ENCODE peak calls at places on chromosomes 2 and 18, in four cellular contexts. E, W, O and Y are unnamed samples.

GRCh38 chr2:23498941-23499340 is 114.0 kb downstream of the KLHL29 start:
- DNase-seq in E (no peak), W (peak), O (peak), Y (no peak)

GRCh38 chr2:44817673-44818335 is 123.7 kb upstream of the SIX3 start:
- DNase-seq in E (no peak), W (no peak), O (no peak), Y (no peak)

GRCh38 chr18:2918761-2919550 is 72.2 kb downstream of the EMILIN2 start:
- DNase-seq in E (no peak), W (no peak), O (no peak), Y (no peak)

GRCh38 chr18:61785588-61785987 is 107.2 kb downstream of the RNF152 start:
- DNase-seq in E (no peak), W (no peak), O (peak), Y (no peak)

GRCh38 chr2:48247171-48247570 is 282.8 kb upstream of the STON1 start:
- DNase-seq in E (no peak), W (peak), O (peak), Y (no peak)

GRCh38 chr2:20346565-20347127 is 4.0 kb downstream of the PUM2 start:
- DNase-seq in E (no peak), W (no peak), O (no peak), Y (no peak)

GRCh38 chr18:8341481-8342230 is 267.6 kb upstream of the RAB12 start:
- DNase-seq in E (no peak), W (peak), O (peak), Y (peak)

GRCh38 chr2:217980036-217980435 is 22.8 kb downstream of the TNS1 start:
- DNase-seq in E (no peak), W (peak), O (peak), Y (no peak)

GRCh38 chr2:150267651-150268415 is 219.6 kb downstream of the RND3 start:
- DNase-seq in E (no peak), W (no peak), O (no peak), Y (peak)

GRCh38 chr2:221994926-221995325 is 303.9 kb downstream of the PAX3 start:
- DNase-seq in E (no peak), W (no peak), O (no peak), Y (no peak)

GRCh38 chr2:71605173-71605641 is 151.8 kb downstream of the DYSF start:
- DNase-seq in E (peak), W (no peak), O (no peak), Y (no peak)

GRCh38 chr2:148796735-148797512 is 78.1 kb upstream of the KIF5C start:
- DNase-seq in E (no peak), W (no peak), O (no peak), Y (no peak)

GRCh38 chr2:98091738-98092137 is 4.8 kb downstream of the VWA3B start:
- DNase-seq in E (peak), W (no peak), O (no peak), Y (no peak)

GRCh38 chr18:33156906-33157470 is 283.5 kb downstream of the CCDC178 start:
- DNase-seq in E (no peak), W (no peak), O (no peak), Y (no peak)

GRCh38 chr2:129748653-129749052 is 230.8 kb upstream of the RAB6C start:
- DNase-seq in E (no peak), W (no peak), O (no peak), Y (peak)

GRCh38 chr2:13227543-13227942 is 510.8 kb downstream of the TRIB2 start:
- DNase-seq in E (no peak), W (no peak), O (no peak), Y (no peak)

GRCh38 chr18:69626643-69627242 is 226.1 kb downstream of the DOK6 start:
- DNase-seq in E (no peak), W (no peak), O (peak), Y (no peak)

GRCh38 chr2:159138642-159139182 is 147.8 kb downstream of the WDSUB1 start:
- DNase-seq in E (no peak), W (no peak), O (peak), Y (no peak)

GRCh38 chr18:58640891-58641610 is 12.2 kb upstream of the ALPK2 start:
- DNase-seq in E (no peak), W (no peak), O (no peak), Y (no peak)

GRCh38 chr2:232888839-232889529 is 18.9 kb downstream of the SNORC start:
- DNase-seq in E (peak), W (no peak), O (no peak), Y (no peak)

GRCh38 chr18:14928396-14928795 is 180.4 kb downstream of the ANKRD30B start:
- DNase-seq in E (no peak), W (no peak), O (no peak), Y (no peak)

GRCh38 chr2:8980096-8980495 is 23.4 kb downstream of the MBOAT2 start:
- DNase-seq in E (no peak), W (no peak), O (peak), Y (no peak)

GRCh38 chr2:39902103-39902502 is 123.0 kb upstream of the THUMPD2 start:
- DNase-seq in E (no peak), W (peak), O (peak), Y (peak)

GRCh38 chr2:74516070-74516633 is 1.9 kb downstream of the TLX2 start:
- DNase-seq in E (peak), W (peak), O (peak), Y (peak)

GRCh38 chr2:23561088-23561487 is 176.1 kb downstream of the KLHL29 start:
- DNase-seq in E (no peak), W (peak), O (peak), Y (no peak)

GRCh38 chr2:189217546-189217945 is 38.0 kb upstream of the COL5A2 start:
- DNase-seq in E (no peak), W (peak), O (peak), Y (no peak)

GRCh38 chr2:150230004-150230403 is 257.5 kb downstream of the RND3 start:
- DNase-seq in E (no peak), W (no peak), O (no peak), Y (peak)

GRCh38 chr2:230327418-230328154 is 593 bp downstream of the SP140L start:
- DNase-seq in E (no peak), W (no peak), O (no peak), Y (peak)

GRCh38 chr2:54240515-54241219 is 15.4 kb downstream of the TSPYL6 start:
- DNase-seq in E (no peak), W (peak), O (peak), Y (no peak)

GRCh38 chr18:45046226-45046625 is 365.5 kb downstream of the SETBP1 start:
- DNase-seq in E (no peak), W (no peak), O (no peak), Y (no peak)

GRCh38 chr2:180077295-180077906 is 70.3 kb upstream of the CWC22 start:
- DNase-seq in E (no peak), W (peak), O (peak), Y (peak)

GRCh38 chr2:174004900-174005605 is 39.9 kb upstream of the SP3 start:
- DNase-seq in E (no peak), W (peak), O (peak), Y (peak)

GRCh38 chr2:174597347-174598047 is at the start of gene WIPF1:
- DNase-seq in E (no peak), W (peak), O (peak), Y (peak)

DNA sequence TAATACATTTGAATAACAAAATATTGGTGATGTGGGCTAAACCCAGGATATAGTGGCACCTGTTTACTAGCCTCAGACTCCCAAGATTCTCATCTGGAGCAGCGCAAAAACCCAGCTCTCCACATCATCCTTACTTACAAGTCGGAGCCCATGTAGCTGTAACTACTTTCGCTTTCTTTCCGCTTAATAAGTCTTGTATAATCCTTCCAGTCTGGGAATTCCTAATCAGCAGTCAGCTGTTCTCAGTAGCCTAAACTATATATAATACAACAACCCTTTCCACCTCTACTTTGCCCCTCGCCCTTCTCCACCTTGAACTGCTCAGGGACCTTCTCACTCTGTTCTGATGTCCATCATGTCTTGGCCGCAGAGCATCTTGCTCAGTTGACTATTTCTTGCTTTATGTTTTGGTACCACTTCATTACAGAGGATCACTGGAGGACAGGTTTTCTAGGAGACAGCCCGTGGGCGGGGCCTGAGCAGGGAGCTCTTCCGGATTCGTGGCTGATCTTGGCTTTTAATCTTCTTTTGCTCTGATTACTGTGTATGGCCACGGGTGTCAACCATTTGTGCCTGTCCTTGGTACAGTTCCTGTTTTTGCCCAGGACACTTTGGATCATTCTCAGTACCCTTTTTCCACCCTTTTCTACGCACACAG is 119.9 kb upstream of the SERTAD2 start:
- DNase-seq in E (no peak), W (no peak), O (no peak), Y (no peak)
- H3K4me3 ChIP-seq in E (no peak), W (no peak), O (no peak), Y (no peak)

GRCh38 chr2:31231571-31232287 is 2.2 kb upstream of the EHD3 start:
- DNase-seq in E (no peak), W (no peak), O (no peak), Y (no peak)

GRCh38 chr2:31234690-31235503 is 945 bp downstream of the EHD3 start:
- DNase-seq in E (no peak), W (no peak), O (no peak), Y (no peak)

GRCh38 chr2:31233741-31234689 is at the start of gene EHD3:
- DNase-seq in E (peak), W (peak), O (peak), Y (peak)

GRCh38 chr2:31232586-31232985 is 1.4 kb upstream of the EHD3 start:
- DNase-seq in E (no peak), W (no peak), O (no peak), Y (no peak)

DNA sequence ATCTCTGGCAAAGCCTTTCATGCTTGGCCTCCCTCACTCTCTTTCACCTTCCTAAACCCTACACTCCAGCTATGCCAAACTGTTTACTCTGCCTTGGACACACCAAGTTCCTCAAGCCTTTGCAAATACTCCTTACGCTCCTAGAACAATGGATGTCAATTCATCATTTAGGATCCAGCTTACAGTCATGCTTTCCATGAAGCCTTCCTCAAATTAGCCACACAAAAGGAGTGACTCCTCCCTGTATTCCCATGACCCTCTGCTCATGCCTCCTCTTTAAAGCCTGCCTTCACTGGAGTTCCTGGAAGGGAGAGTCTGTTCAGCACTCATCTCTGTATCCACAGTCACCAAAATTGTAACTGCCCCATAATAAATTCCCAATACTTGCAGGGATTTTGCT is 736 bp upstream of the EHD3 start:
- DNase-seq in E (no peak), W (peak), O (no peak), Y (peak)
- H3K4me3 ChIP-seq in E (peak), W (no peak), O (no peak), Y (no peak)

GRCh38 chr2:205684871-205685313 is 2.6 kb downstream of the NRP2 start:
- DNase-seq in E (no peak), W (no peak), O (peak), Y (no peak)
- H3K4me3 ChIP-seq in E (peak), W (peak), O (peak), Y (peak)

GRCh38 chr2:190888449-190888848 is 7.8 kb downstream of the GLS start:
- DNase-seq in E (no peak), W (no peak), O (no peak), Y (no peak)

GRCh38 chr2:190889175-190889943 is 8.7 kb downstream of the GLS start:
- DNase-seq in E (no peak), W (no peak), O (no peak), Y (no peak)

GRCh38 chr2:190882831-190883582 is 2.4 kb downstream of the GLS start:
- DNase-seq in E (no peak), W (no peak), O (no peak), Y (peak)

GRCh38 chr2:190891370-190891769 is 10.7 kb downstream of the GLS start:
- DNase-seq in E (no peak), W (no peak), O (no peak), Y (no peak)

GRCh38 chr2:190887089-190887488 is 6.5 kb downstream of the GLS start:
- DNase-seq in E (no peak), W (peak), O (no peak), Y (peak)
- H3K4me3 ChIP-seq in E (no peak), W (no peak), O (peak), Y (no peak)

GRCh38 chr2:127410871-127411396 is 7.3 kb upstream of the PROC start:
- DNase-seq in E (no peak), W (peak), O (peak), Y (peak)

GRCh38 chr2:127413782-127414743 is 4.2 kb upstream of the PROC start:
- DNase-seq in E (no peak), W (peak), O (peak), Y (peak)

GRCh38 chr2:127408807-127409099 is 9.5 kb upstream of the PROC start:
- DNase-seq in E (no peak), W (no peak), O (no peak), Y (no peak)

GRCh38 chr2:127413200-127413599 is 5.0 kb upstream of the PROC start:
- DNase-seq in E (no peak), W (no peak), O (peak), Y (no peak)

DNA sequence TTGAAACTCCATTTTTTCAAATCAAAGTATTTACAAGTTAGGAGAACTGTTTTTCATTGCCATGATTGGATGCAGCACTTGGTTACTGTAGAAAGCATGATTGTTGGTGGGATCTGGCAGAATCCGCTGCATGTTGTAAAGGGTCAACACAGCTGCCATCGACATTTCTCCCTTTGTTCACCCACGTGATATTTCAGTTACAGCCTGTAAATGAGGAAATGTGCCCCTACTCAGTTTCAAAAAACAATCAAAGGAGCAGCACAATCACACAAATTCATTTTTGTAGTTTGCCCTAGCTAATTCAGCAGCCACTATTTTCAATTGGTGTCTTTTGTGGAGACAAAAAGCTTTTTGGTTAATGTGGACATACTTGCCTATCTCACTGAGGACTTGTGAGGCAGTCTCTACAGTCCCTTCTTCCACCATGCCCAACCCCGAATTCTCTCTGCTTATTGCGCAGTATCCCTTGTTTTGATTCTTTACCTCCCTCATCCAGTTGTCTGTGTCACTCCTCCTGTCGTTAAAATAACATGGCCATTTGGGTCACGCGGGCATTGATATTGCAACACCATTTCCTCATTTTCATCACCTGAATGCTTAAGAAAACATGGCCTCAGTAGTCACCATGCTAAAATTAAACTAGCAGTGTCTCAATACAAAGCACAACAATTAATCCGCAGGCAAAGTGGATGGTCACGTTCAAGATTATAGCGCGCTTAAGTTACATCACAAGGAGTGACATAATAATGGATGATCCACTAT is 6.4 kb upstream of the PROC start:
- DNase-seq in E (no peak), W (no peak), O (no peak), Y (peak)
- H3K4me3 ChIP-seq in E (no peak), W (no peak), O (no peak), Y (no peak)

GRCh38 chr2:567496-567864 is 109.7 kb downstream of the TMEM18 start:
- DNase-seq in E (no peak), W (no peak), O (no peak), Y (no peak)

GRCh38 chr2:568639-568963 is 108.6 kb downstream of the TMEM18 start:
- DNase-seq in E (no peak), W (no peak), O (no peak), Y (no peak)

GRCh38 chr2:569681-570080 is 107.5 kb downstream of the TMEM18 start:
- DNase-seq in E (no peak), W (no peak), O (no peak), Y (no peak)

GRCh38 chr2:566379-567313 is 110.6 kb downstream of the TMEM18 start:
- DNase-seq in E (no peak), W (no peak), O (no peak), Y (no peak)

DNA sequence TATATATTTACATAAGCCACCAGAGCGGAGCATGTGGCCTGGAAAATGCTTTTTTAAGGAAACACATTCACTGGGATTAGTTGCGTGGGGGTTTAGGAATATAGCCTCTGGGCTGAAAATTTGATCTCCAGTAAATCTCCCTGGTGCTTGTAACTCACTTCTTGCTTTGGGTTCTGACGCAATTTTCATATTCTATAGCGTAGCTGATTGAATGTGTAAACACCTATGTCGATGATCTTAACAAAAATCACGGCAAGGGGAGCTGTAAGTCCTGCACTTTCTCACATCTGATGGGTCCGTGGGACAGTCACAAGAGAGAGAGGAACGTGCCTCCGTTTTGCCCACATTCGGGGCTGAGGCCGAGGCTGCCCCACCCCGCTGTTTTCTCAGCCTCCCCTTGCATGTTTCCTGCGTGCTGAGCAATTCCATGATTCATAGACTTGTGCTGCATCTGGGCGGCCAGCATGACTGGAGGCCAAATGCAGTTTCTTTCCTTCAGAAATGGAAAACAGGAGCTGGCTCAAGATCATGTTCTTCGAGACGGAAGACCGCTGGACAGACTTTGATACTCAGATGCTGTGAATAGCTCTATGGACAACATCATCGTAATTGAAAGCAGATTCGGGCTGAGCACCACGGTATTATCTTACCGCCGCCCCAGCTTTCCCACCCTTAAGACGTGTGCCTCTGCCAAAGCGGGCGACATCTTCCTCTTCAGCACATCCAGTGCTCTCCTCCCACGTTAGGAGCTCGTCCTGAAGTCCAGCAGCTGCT is 109.2 kb downstream of the TMEM18 start:
- DNase-seq in E (no peak), W (peak), O (peak), Y (peak)
- H3K4me3 ChIP-seq in E (no peak), W (peak), O (peak), Y (peak)

GRCh38 chr18:48897531-48897930 is 53.2 kb downstream of the SMAD7 start:
- DNase-seq in E (no peak), W (peak), O (peak), Y (no peak)
- H3K4me3 ChIP-seq in E (no peak), W (no peak), O (no peak), Y (no peak)